ENCODE peak calls at places on chromosomes 2 and 18, in seven cellular contexts. A is uterus, K is adrenal gland, P is tibial nerve, Y is prostate gland, T is HCT116, I is body of pancreas. D is an unnamed sample. For H3K36me3, the result is how much of the 10 kb centered on the place peaks cover.

GRCh38 chr2:236286866-236287545 is 22.8 kb upstream of the ASB18 start:
- DNase-seq in P (no peak), Y (no peak), A (no peak), T (no peak), I (no peak), K (no peak), D (no peak)

GRCh38 chr18:10377956-10378355 is 76.5 kb upstream of the APCDD1 start:
- DNase-seq in I (no peak), T (no peak), K (no peak), A (no peak), P (no peak), Y (no peak), D (no peak)

GRCh38 chr2:178279142-178279541 is 84.8 kb downstream of the OSBPL6 start:
- DNase-seq in Y (no peak), K (no peak), P (no peak), A (no peak), T (no peak), I (no peak), D (no peak)

GRCh38 chr18:56298935-56299334 is 339.5 kb downstream of the TXNL1 start:
- DNase-seq in Y (no peak), T (no peak), A (no peak), P (no peak), I (peak), K (no peak), D (no peak)

GRCh38 chr18:59514193-59514592 is 155.1 kb upstream of the LMAN1 start:
- DNase-seq in A (peak), Y (no peak), I (peak), T (no peak), K (peak), P (peak), D (no peak)

GRCh38 chr2:217451634-217452033 is 551.2 kb downstream of the TNS1 start:
- DNase-seq in K (peak), Y (no peak), P (no peak), A (no peak), T (no peak), I (no peak), D (no peak)

GRCh38 chr2:241794250-241794823 is 14.7 kb upstream of the NEU4 start:
- DNase-seq in K (no peak), I (no peak), A (no peak), P (peak), Y (no peak), T (no peak), D (peak)

GRCh38 chr2:55786286-55786685 is 92.6 kb upstream of the PNPT1 start:
- DNase-seq in A (no peak), T (no peak), Y (no peak), I (no peak), P (no peak), K (no peak), D (no peak)

GRCh38 chr2:200795044-200795443 is 16.7 kb upstream of the BZW1 start:
- DNase-seq in P (peak), A (peak), I (no peak), Y (no peak), T (no peak), K (peak), D (no peak)

GRCh38 chr2:239940861-239941570 is 84.1 kb downstream of the NDUFA10 start:
- DNase-seq in Y (no peak), T (no peak), K (peak), A (no peak), I (no peak), P (no peak), D (peak)

GRCh38 chr18:31860488-31860887 is 82.4 kb downstream of the TRAPPC8 start:
- DNase-seq in A (no peak), Y (no peak), T (no peak), K (no peak), I (no peak), P (no peak), D (no peak)

GRCh38 chr18:31863103-31863502 is 79.8 kb downstream of the TRAPPC8 start:
- DNase-seq in I (no peak), P (no peak), K (no peak), Y (no peak), T (no peak), A (no peak), D (no peak)

DNA sequence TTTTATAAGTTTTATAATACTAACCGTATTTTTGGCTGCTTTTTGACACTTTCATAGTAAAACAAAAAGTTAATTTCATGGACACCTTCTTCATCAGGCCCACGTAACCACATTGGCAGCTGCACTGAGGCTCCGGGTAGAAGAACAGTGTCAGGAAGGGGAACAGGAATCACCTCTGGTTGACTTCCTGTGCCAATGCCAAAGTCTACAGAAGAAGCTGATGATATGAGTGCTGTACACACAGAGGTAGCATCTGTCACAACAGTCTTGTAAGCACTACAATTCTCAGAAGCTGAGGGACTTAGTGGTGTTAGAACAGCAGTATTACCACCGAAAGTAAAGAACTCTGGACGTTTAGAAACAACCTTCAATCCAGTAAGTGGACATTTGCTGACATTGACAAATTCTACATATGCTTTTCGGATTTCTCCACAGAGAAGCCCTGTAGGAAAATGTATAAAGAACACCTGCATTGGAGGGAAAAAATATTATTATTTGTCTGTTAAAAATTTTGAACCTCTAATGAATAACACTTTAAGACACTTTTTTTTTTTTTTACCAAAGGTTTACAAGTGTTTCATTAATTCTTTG is 85.3 kb downstream of the TRAPPC8 start:
- DNase-seq in K (no peak), I (no peak), T (no peak), P (no peak), A (no peak), Y (no peak), D (no peak)
- H3K36me3 ChIP-seq in K (under half), I (under half), T (under half), P (under half), A (under half), Y (under half), D (under half)

DNA sequence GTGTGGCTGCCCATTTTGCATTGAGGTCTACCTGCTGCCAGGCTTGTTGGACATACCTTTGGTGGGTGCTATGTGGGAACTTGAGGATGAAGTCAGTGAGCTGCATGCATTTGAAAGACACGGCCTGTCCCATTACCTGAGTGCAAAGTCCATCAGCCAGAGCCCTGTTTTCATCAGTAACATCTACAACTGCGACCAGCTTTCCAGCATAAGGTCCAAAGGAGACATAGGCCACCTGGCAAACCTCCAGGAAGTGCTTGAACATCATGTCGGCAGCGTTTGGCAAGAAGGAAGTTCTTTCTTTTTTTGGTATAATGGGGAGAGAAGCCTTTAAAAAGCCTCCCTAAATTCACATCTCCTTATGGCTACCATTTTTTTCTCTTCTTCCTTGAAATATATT is 143.1 kb downstream of the FAM161A start:
- DNase-seq in A (no peak), T (no peak), I (peak), Y (no peak), K (no peak), P (no peak), D (no peak)
- TF ChIP-seq POLR2A in A (no peak), T (no peak), I (no peak), Y (no peak), K (no peak), P (no peak), D (no peak)

GRCh38 chr18:378039-378438 is 110.2 kb upstream of the THOC1 start:
- DNase-seq in K (no peak), Y (no peak), I (no peak), P (no peak), A (no peak), T (no peak), D (no peak)
- H3K36me3 ChIP-seq in K (under half), Y (under half), I (under half), P (under half), A (under half), T (under half), D (under half)

GRCh38 chr2:112661656-112662305 is 16.0 kb downstream of the SLC20A1 start:
- DNase-seq in T (no peak), K (no peak), I (no peak), Y (peak), A (no peak), P (no peak), D (no peak)

GRCh38 chr2:112666764-112667122 is 21.0 kb downstream of the SLC20A1 start:
- DNase-seq in T (no peak), I (no peak), A (no peak), P (no peak), Y (no peak), K (no peak), D (no peak)

GRCh38 chr2:112664689-112665088 is 18.9 kb downstream of the SLC20A1 start:
- DNase-seq in A (no peak), K (no peak), P (no peak), Y (no peak), T (no peak), I (no peak), D (no peak)

GRCh38 chr2:112662702-112663101 is 17.0 kb downstream of the SLC20A1 start:
- DNase-seq in A (no peak), Y (peak), P (no peak), K (no peak), I (no peak), T (no peak), D (no peak)

DNA sequence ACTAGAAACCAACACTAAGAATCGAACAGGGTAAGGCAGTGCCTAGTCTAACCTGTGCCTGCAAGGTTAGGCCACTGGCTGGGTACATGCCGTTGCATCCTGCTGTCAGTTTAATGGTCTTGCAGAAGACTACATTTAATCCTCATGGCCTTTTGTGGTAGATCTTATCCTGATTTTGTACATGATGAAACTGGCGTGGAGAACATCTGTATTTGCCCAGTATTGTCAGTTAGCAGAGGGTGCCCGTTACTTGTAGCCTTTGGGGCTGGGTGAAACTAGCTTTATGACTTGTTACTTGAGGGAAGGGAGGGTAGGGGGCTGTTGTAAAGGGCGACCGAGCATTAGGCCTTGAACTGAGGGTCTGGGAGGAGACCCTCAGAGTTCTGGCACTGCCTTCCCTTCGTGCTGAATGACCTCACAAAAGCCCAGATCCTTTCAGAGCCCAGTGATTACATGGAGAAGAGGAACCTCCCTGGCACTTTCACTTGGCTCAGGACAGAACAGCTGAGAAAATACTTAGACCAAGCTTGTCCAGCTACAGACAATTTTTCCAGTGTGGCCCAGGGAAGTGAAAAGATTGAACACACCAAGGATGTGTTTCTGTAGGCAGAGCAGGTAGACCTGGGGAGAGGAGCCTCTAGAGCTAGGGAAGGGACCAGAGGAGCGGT is 19.5 kb downstream of the SLC20A1 start:
- DNase-seq in A (no peak), I (no peak), T (no peak), Y (peak), K (no peak), P (no peak), D (no peak)
- TF ChIP-seq POLR2A in A (no peak), I (no peak), T (no peak), Y (no peak), K (no peak), P (no peak), D (no peak)

GRCh38 chr18:45938488-45938935 is 28.6 kb downstream of the EPG5 start:
- DNase-seq in Y (no peak), I (no peak), K (no peak), A (no peak), P (no peak), T (no peak), D (no peak)
- H3K36me3 ChIP-seq in Y (under half), I (under half), K (half or more), A (under half), P (under half), T (under half), D (under half)

D was measured in breast epithelium.